ENCODE peak calls at places on chromosomes 16 and 17, in four cellular contexts. One of them, this sample, is unnamed. For H3K4me1, the result is how much of the 10 kb centered on the place peaks cover.

GRCh38 chr16:19696961-19697360 is 21.1 kb downstream of the KNOP1 start:
- DNase-seq in HCT116: no peak
- DNase-seq in transverse colon: no peak
- DNase-seq in neural progenitor cell: no peak
- DNase-seq in this sample: no peak

GRCh38 chr16:70634861-70635260 is 11.5 kb upstream of the IL34 start:
- DNase-seq in HCT116: no peak
- DNase-seq in transverse colon: no peak
- DNase-seq in neural progenitor cell: no peak
- DNase-seq in this sample: no peak

GRCh38 chr16:52435573-52435972 is 111.4 kb downstream of the TOX3 start:
- DNase-seq in HCT116: no peak
- DNase-seq in transverse colon: no peak
- DNase-seq in neural progenitor cell: peak
- DNase-seq in this sample: no peak

GRCh38 chr16:66360624-66361324 is 5.7 kb upstream of the CDH5 start:
- DNase-seq in HCT116: no peak
- DNase-seq in transverse colon: no peak
- DNase-seq in neural progenitor cell: no peak
- DNase-seq in this sample: peak

GRCh38 chr16:85652431-85653221 is 36.1 kb downstream of the GINS2 start:
- DNase-seq in HCT116: no peak
- DNase-seq in transverse colon: peak
- DNase-seq in neural progenitor cell: peak
- DNase-seq in this sample: peak

GRCh38 chr17:66317629-66318028 is 15.2 kb downstream of the PRKCA start:
- DNase-seq in HCT116: no peak
- DNase-seq in transverse colon: no peak
- DNase-seq in neural progenitor cell: no peak
- DNase-seq in this sample: no peak

GRCh38 chr16:70778901-70779309 is 22.1 kb downstream of the VAC14 start:
- DNase-seq in HCT116: peak
- DNase-seq in transverse colon: peak
- DNase-seq in neural progenitor cell: peak
- DNase-seq in this sample: peak

GRCh38 chr17:40362696-40363479 is 1.6 kb downstream of the GJD3 start:
- DNase-seq in HCT116: peak
- DNase-seq in transverse colon: peak
- DNase-seq in neural progenitor cell: peak
- DNase-seq in this sample: peak

GRCh38 chr17:1871743-1872142 is 41.9 kb downstream of the RPA1 start:
- DNase-seq in HCT116: no peak
- DNase-seq in transverse colon: no peak
- DNase-seq in neural progenitor cell: no peak
- DNase-seq in this sample: no peak

GRCh38 chr17:79019631-79020584 is 4.1 kb upstream of the C1QTNF1 start:
- DNase-seq in HCT116: peak
- DNase-seq in transverse colon: peak
- DNase-seq in neural progenitor cell: peak
- DNase-seq in this sample: peak

GRCh38 chr16:56743840-56744239 is 13.9 kb downstream of the NUP93 start:
- DNase-seq in HCT116: no peak
- DNase-seq in transverse colon: no peak
- DNase-seq in neural progenitor cell: no peak
- DNase-seq in this sample: peak

GRCh38 chr17:18916816-18917496 is 35.0 kb upstream of the SLC5A10 start:
- DNase-seq in HCT116: no peak
- DNase-seq in transverse colon: no peak
- DNase-seq in neural progenitor cell: no peak
- DNase-seq in this sample: no peak

GRCh38 chr17:35750526-35751395 is 2.3 kb downstream of the GAS2L2 start:
- DNase-seq in HCT116: no peak
- DNase-seq in transverse colon: no peak
- DNase-seq in neural progenitor cell: no peak
- DNase-seq in this sample: no peak

GRCh38 chr17:64992325-64992802 is 64.2 kb downstream of the GNA13 start:
- DNase-seq in HCT116: peak
- DNase-seq in transverse colon: no peak
- DNase-seq in neural progenitor cell: no peak
- DNase-seq in this sample: no peak

GRCh38 chr16:56289862-56290261 is 98.6 kb downstream of the GNAO1 start:
- DNase-seq in HCT116: no peak
- DNase-seq in transverse colon: no peak
- DNase-seq in neural progenitor cell: peak
- DNase-seq in this sample: no peak

GRCh38 chr17:29563816-29564215 is 3.0 kb downstream of the ABHD15 start:
- DNase-seq in HCT116: no peak
- DNase-seq in transverse colon: no peak
- DNase-seq in neural progenitor cell: no peak
- DNase-seq in this sample: no peak

GRCh38 chr17:68777856-68778694 is 176.9 kb upstream of the FAM20A start:
- DNase-seq in HCT116: no peak
- DNase-seq in transverse colon: peak
- DNase-seq in neural progenitor cell: no peak
- DNase-seq in this sample: no peak
- H3K4me1 ChIP-seq in HCT116: under half
- H3K4me1 ChIP-seq in transverse colon: under half
- H3K4me1 ChIP-seq in neural progenitor cell: under half
- H3K4me1 ChIP-seq in this sample: under half

GRCh38 chr16:4057439-4057877 is 58.8 kb downstream of the ADCY9 start:
- DNase-seq in HCT116: no peak
- DNase-seq in transverse colon: no peak
- DNase-seq in neural progenitor cell: no peak
- DNase-seq in this sample: no peak
- H3K27ac ChIP-seq in HCT116: no peak
- H3K27ac ChIP-seq in transverse colon: no peak
- H3K27ac ChIP-seq in neural progenitor cell: no peak
- H3K27ac ChIP-seq in this sample: no peak

GRCh38 chr17:44383861-44384260 is 5.6 kb downstream of the ITGA2B start:
- DNase-seq in HCT116: no peak
- DNase-seq in transverse colon: no peak
- DNase-seq in neural progenitor cell: no peak
- DNase-seq in this sample: no peak

GRCh38 chr17:44386182-44386525 is 3.3 kb downstream of the ITGA2B start:
- DNase-seq in HCT116: no peak
- DNase-seq in transverse colon: no peak
- DNase-seq in neural progenitor cell: no peak
- DNase-seq in this sample: no peak

GRCh38 chr17:44385287-44386181 is 3.9 kb downstream of the ITGA2B start:
- DNase-seq in HCT116: peak
- DNase-seq in transverse colon: peak
- DNase-seq in neural progenitor cell: peak
- DNase-seq in this sample: peak

GRCh38 chr17:44384281-44384822 is 5.1 kb downstream of the ITGA2B start:
- DNase-seq in HCT116: no peak
- DNase-seq in transverse colon: no peak
- DNase-seq in neural progenitor cell: peak
- DNase-seq in this sample: no peak

DNA sequence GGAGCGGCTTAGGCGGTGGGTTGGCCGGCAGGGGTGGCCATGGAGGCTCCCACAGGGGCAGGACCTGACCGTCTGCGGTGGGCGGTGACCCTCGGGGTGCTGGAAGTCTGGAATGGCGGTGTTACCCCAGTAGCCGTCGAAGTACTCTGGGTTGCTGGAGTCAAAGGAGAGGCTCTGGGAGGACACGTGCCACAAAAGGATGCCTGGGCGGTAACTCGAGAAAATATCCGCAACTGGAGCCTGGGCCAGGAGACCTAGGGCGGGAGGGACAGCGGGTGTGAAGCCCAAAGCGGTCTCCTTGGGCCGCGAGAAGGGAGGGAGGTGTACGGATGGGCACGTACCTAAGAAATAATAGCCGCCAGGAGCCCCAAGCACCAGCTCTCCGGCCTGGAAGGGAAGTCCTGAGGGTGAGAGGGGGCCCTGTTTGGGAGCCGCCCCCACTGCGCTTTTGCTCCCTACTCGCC is 4.6 kb downstream of the ITGA2B start:
- DNase-seq in HCT116: no peak
- DNase-seq in transverse colon: no peak
- DNase-seq in neural progenitor cell: no peak
- DNase-seq in this sample: no peak
- H3K4me3 ChIP-seq in HCT116: peak
- H3K4me3 ChIP-seq in transverse colon: peak
- H3K4me3 ChIP-seq in neural progenitor cell: peak
- H3K4me3 ChIP-seq in this sample: peak

DNA sequence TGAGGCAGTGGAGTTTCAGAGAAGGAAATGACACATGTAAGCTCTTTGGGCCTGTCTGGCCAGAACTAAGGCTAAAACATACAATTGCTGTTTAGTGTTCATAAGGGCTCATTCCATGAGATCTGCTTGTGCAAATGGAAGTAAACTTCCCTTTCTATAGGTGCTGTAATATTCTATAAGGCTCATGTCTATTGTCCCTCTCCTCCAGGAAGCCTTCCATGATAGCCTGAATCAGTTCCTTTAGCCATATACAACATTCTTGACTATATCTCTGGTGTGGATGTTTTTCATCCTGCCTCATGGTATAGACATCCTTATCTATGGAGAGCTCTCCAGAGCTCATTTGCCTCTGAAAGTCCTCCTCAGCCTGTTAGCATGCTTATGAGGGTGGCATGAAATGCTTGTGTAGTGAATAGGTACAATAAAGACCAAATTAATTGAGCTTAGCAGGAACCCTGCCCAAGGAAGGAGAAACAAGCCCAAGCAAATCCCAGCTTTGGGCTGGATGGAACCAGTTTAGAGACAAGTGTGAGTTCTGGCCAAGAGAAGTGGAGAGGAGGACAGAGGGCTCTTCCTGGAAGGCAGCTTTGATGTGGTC is 1.6 kb upstream of the ETV4 start:
- DNase-seq in HCT116: no peak
- DNase-seq in transverse colon: no peak
- DNase-seq in neural progenitor cell: no peak
- DNase-seq in this sample: no peak
- H3K4me1 ChIP-seq in HCT116: under half
- H3K4me1 ChIP-seq in transverse colon: under half
- H3K4me1 ChIP-seq in neural progenitor cell: under half
- H3K4me1 ChIP-seq in this sample: under half

DNA sequence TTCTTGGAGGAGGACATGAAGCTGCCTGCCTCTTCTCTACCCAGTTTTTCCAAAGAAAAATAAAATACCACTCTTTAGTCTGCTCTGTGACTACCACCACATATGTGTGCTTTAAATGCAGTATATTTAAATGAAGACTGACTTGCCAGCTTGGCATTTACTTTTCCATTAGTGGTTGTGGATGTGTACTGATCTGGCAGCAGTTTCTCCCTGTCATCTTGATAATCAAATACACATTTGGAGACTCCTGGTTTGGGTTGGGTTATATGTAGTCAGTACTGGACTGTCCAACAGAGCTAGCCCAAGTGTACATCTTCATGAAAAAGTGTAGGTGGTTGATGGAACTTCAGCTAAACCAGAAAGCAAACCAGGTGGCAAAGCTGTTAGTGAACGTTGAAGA is 19.9 kb downstream of the COX10 start:
- DNase-seq in HCT116: no peak
- DNase-seq in transverse colon: no peak
- DNase-seq in neural progenitor cell: no peak
- DNase-seq in this sample: no peak
- H3K27ac ChIP-seq in HCT116: no peak
- H3K27ac ChIP-seq in transverse colon: no peak
- H3K27ac ChIP-seq in neural progenitor cell: no peak
- H3K27ac ChIP-seq in this sample: no peak

DNA sequence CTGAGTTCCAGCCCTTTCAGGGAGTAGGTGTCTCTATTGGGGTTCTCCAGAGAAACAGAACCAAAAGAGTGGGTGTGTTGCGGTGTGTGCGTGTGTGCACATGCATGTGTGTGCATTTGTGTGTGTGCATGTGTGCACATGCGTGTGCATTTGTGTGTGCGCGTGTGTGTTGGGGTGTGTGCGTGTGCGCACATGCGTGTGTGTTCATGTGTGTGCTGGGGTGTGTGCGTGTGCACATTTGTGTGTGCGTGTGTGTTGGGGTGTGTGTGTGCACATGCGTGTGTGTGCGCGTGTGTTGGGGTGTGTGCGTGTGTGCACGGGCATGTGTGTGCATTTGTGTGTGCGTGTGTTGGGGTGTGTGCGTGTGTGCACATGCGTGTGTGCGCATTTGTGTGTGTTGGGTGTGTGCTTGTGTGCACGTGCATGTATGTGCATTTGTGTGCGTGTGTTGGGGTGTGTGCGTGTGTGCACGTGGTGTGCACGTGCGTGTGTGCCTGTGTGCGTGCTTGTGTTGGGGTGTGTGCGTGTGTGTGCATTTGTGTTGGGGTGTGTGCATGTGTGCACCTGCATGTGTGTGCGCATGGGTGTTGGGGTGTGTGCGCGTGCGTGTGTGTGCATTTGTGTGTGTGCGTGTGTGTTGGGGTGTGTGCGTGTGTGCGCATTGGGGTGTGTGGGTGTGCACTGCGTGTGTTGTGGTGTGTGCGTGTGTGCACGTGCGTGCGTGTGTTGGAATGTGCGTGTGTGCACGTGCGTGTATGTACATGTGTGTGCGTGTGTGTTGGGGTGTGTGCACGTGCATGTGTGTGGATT is 38.4 kb upstream of the JPH3 start:
- DNase-seq in HCT116: no peak
- DNase-seq in transverse colon: no peak
- DNase-seq in neural progenitor cell: no peak
- DNase-seq in this sample: no peak
- H3K4me3 ChIP-seq in HCT116: no peak
- H3K4me3 ChIP-seq in transverse colon: no peak
- H3K4me3 ChIP-seq in neural progenitor cell: no peak
- H3K4me3 ChIP-seq in this sample: no peak